ENCODE peak calls at places on chromosomes 3 and 15, in six cellular contexts. One of them, this sample, is unnamed.

GRCh38 chr3:37949866-37950265 is 40.7 kb upstream of the VILL start:
- DNase-seq in HCT116: no peak
- DNase-seq in GM12878: no peak
- DNase-seq in HepG2: no peak
- DNase-seq in SK-N-SH: no peak
- DNase-seq in H1: no peak
- DNase-seq in this sample: no peak

GRCh38 chr3:30258426-30259392 is 347.7 kb upstream of the TGFBR2 start:
- DNase-seq in GM12878: no peak
- DNase-seq in H1: no peak
- DNase-seq in HepG2: peak
- DNase-seq in SK-N-SH: no peak
- DNase-seq in HCT116: no peak
- DNase-seq in this sample: no peak

GRCh38 chr15:70936326-70936725 is 43.7 kb downstream of the LRRC49 start:
- DNase-seq in HepG2: no peak
- DNase-seq in HCT116: no peak
- DNase-seq in SK-N-SH: peak
- DNase-seq in GM12878: no peak
- DNase-seq in H1: no peak
- DNase-seq in this sample: no peak

GRCh38 chr3:53730565-53730964 is 115.7 kb downstream of the CHDH start:
- DNase-seq in HCT116: no peak
- DNase-seq in H1: no peak
- DNase-seq in SK-N-SH: peak
- DNase-seq in HepG2: no peak
- DNase-seq in GM12878: no peak
- DNase-seq in this sample: no peak

GRCh38 chr15:83398591-83398990 is 48.5 kb upstream of the SH3GL3 start:
- DNase-seq in HepG2: no peak
- DNase-seq in H1: no peak
- DNase-seq in SK-N-SH: no peak
- DNase-seq in HCT116: no peak
- DNase-seq in GM12878: no peak
- DNase-seq in this sample: no peak

GRCh38 chr3:197337656-197338055 is 39.2 kb upstream of the DLG1 start:
- DNase-seq in GM12878: no peak
- DNase-seq in H1: no peak
- DNase-seq in HepG2: no peak
- DNase-seq in SK-N-SH: no peak
- DNase-seq in HCT116: no peak
- DNase-seq in this sample: no peak

GRCh38 chr15:101537681-101538080 is 48.2 kb upstream of the PCSK6 start:
- DNase-seq in HepG2: peak
- DNase-seq in H1: no peak
- DNase-seq in SK-N-SH: no peak
- DNase-seq in HCT116: no peak
- DNase-seq in GM12878: no peak
- DNase-seq in this sample: no peak

GRCh38 chr15:85859671-85860070 is 64.9 kb upstream of the KLHL25 start:
- DNase-seq in HepG2: no peak
- DNase-seq in GM12878: no peak
- DNase-seq in SK-N-SH: no peak
- DNase-seq in HCT116: no peak
- DNase-seq in H1: no peak
- DNase-seq in this sample: no peak

GRCh38 chr3:41356775-41357174 is 157.5 kb downstream of the CTNNB1 start:
- DNase-seq in SK-N-SH: no peak
- DNase-seq in HCT116: no peak
- DNase-seq in GM12878: no peak
- DNase-seq in HepG2: no peak
- DNase-seq in H1: no peak
- DNase-seq in this sample: no peak

GRCh38 chr3:67064105-67064504 is 66.0 kb downstream of the KBTBD8 start:
- DNase-seq in H1: no peak
- DNase-seq in HepG2: no peak
- DNase-seq in HCT116: no peak
- DNase-seq in GM12878: no peak
- DNase-seq in SK-N-SH: no peak
- DNase-seq in this sample: no peak

GRCh38 chr3:194205675-194206133 is 69.8 kb downstream of the HES1 start:
- DNase-seq in H1: no peak
- DNase-seq in GM12878: no peak
- DNase-seq in SK-N-SH: peak
- DNase-seq in HepG2: no peak
- DNase-seq in HCT116: peak
- DNase-seq in this sample: peak

GRCh38 chr3:85142626-85143025 is 183.8 kb downstream of the CADM2 start:
- DNase-seq in HepG2: no peak
- DNase-seq in SK-N-SH: no peak
- DNase-seq in H1: no peak
- DNase-seq in GM12878: no peak
- DNase-seq in HCT116: no peak
- DNase-seq in this sample: no peak

GRCh38 chr3:157532529-157533297 is 29.5 kb upstream of the VEPH1 start:
- DNase-seq in GM12878: peak
- DNase-seq in HepG2: peak
- DNase-seq in HCT116: peak
- DNase-seq in SK-N-SH: peak
- DNase-seq in H1: peak
- DNase-seq in this sample: peak

GRCh38 chr15:62812515-62812835 is 230.1 kb upstream of the TPM1 start:
- DNase-seq in HCT116: no peak
- DNase-seq in HepG2: no peak
- DNase-seq in GM12878: no peak
- DNase-seq in SK-N-SH: no peak
- DNase-seq in H1: no peak
- DNase-seq in this sample: no peak

GRCh38 chr15:60073441-60073840 is 69.3 kb downstream of the FOXB1 start:
- DNase-seq in H1: no peak
- DNase-seq in HCT116: no peak
- DNase-seq in SK-N-SH: no peak
- DNase-seq in GM12878: no peak
- DNase-seq in HepG2: no peak
- DNase-seq in this sample: no peak

GRCh38 chr3:191761906-191762305 is 300.9 kb downstream of the PYDC2 start:
- DNase-seq in H1: no peak
- DNase-seq in HepG2: no peak
- DNase-seq in HCT116: no peak
- DNase-seq in GM12878: no peak
- DNase-seq in SK-N-SH: no peak
- DNase-seq in this sample: no peak

GRCh38 chr3:67357610-67358458 is 296.6 kb downstream of the SUCLG2 start:
- DNase-seq in GM12878: no peak
- DNase-seq in HepG2: peak
- DNase-seq in SK-N-SH: peak
- DNase-seq in H1: peak
- DNase-seq in HCT116: peak
- DNase-seq in this sample: peak

GRCh38 chr3:41323455-41323854 is 124.2 kb downstream of the CTNNB1 start:
- DNase-seq in SK-N-SH: no peak
- DNase-seq in HCT116: no peak
- DNase-seq in GM12878: no peak
- DNase-seq in HepG2: no peak
- DNase-seq in H1: no peak
- DNase-seq in this sample: no peak

GRCh38 chr3:31166249-31166885 is 271.9 kb upstream of the GADL1 start:
- DNase-seq in HepG2: no peak
- DNase-seq in SK-N-SH: no peak
- DNase-seq in GM12878: no peak
- DNase-seq in H1: no peak
- DNase-seq in HCT116: no peak
- DNase-seq in this sample: peak

GRCh38 chr3:65946438-65946837 is 92.3 kb downstream of the MAGI1 start:
- DNase-seq in GM12878: no peak
- DNase-seq in SK-N-SH: no peak
- DNase-seq in HCT116: no peak
- DNase-seq in H1: no peak
- DNase-seq in HepG2: no peak
- DNase-seq in this sample: no peak

GRCh38 chr3:69092030-69092513 is 7.3 kb downstream of the ARL6IP5 start:
- DNase-seq in HepG2: no peak
- DNase-seq in HCT116: no peak
- DNase-seq in GM12878: no peak
- DNase-seq in H1: no peak
- DNase-seq in SK-N-SH: no peak
- DNase-seq in this sample: no peak

GRCh38 chr3:109171479-109171878 is 35.0 kb downstream of the C3orf85 start:
- DNase-seq in HCT116: no peak
- DNase-seq in H1: no peak
- DNase-seq in GM12878: no peak
- DNase-seq in SK-N-SH: no peak
- DNase-seq in HepG2: no peak
- DNase-seq in this sample: no peak

GRCh38 chr15:91291673-91292072 is 191.6 kb downstream of the SV2B start:
- DNase-seq in GM12878: no peak
- DNase-seq in H1: no peak
- DNase-seq in SK-N-SH: peak
- DNase-seq in HepG2: no peak
- DNase-seq in HCT116: peak
- DNase-seq in this sample: no peak

GRCh38 chr3:13277860-13278531 is 142.1 kb downstream of the NUP210 start:
- DNase-seq in H1: no peak
- DNase-seq in HepG2: no peak
- DNase-seq in HCT116: no peak
- DNase-seq in GM12878: no peak
- DNase-seq in SK-N-SH: no peak
- DNase-seq in this sample: peak

GRCh38 chr3:13565581-13566461 is 16.9 kb downstream of the FBLN2 start:
- DNase-seq in HepG2: no peak
- DNase-seq in H1: no peak
- DNase-seq in GM12878: no peak
- DNase-seq in SK-N-SH: peak
- DNase-seq in HCT116: no peak
- DNase-seq in this sample: no peak

GRCh38 chr3:131067983-131068382 is 41.3 kb downstream of the NEK11 start:
- DNase-seq in SK-N-SH: no peak
- DNase-seq in H1: no peak
- DNase-seq in HepG2: no peak
- DNase-seq in HCT116: no peak
- DNase-seq in GM12878: no peak
- DNase-seq in this sample: no peak

GRCh38 chr3:14862661-14863230 is 44.0 kb downstream of the FGD5 start:
- DNase-seq in HCT116: no peak
- DNase-seq in H1: no peak
- DNase-seq in SK-N-SH: no peak
- DNase-seq in GM12878: no peak
- DNase-seq in HepG2: no peak
- DNase-seq in this sample: no peak

GRCh38 chr3:127735767-127736693 is 63.3 kb downstream of the ABTB1 start:
- DNase-seq in SK-N-SH: no peak
- DNase-seq in GM12878: peak
- DNase-seq in H1: no peak
- DNase-seq in HCT116: no peak
- DNase-seq in HepG2: no peak
- DNase-seq in this sample: no peak

GRCh38 chr3:52240059-52240885 is 1.3 kb upstream of the TWF2 start:
- DNase-seq in SK-N-SH: peak
- DNase-seq in H1: no peak
- DNase-seq in HepG2: peak
- DNase-seq in HCT116: peak
- DNase-seq in GM12878: no peak
- DNase-seq in this sample: peak

DNA sequence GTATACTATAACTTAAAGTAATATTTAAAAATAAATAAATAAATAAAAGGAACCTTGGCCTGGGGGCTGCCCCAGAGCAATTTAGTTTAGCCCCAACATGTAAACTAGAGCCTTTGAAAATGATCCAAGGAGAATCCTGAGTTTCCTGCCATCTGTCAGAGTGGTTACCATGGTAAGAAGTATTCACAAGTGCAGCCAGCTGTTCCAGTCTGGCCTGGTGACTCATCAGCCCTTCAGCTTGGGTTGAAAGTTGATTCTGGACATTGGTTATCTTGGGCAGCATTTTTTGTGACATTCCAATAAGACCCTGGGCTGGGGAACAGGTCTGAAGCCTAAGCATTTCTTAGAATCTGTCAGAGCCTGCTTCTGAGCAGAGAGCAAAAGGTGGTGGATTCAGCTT is 72.7 kb upstream of the LRTM1 start:
- DNase-seq in HepG2: no peak
- DNase-seq in H1: no peak
- DNase-seq in GM12878: no peak
- DNase-seq in HCT116: no peak
- DNase-seq in SK-N-SH: peak
- DNase-seq in this sample: peak
- TF ChIP-seq JUND in HepG2: no peak
- TF ChIP-seq JUND in H1: peak
- TF ChIP-seq JUND in GM12878: no peak
- TF ChIP-seq JUND in HCT116: no peak
- TF ChIP-seq JUND in SK-N-SH: peak
- TF ChIP-seq JUND in this sample: no peak

DNA sequence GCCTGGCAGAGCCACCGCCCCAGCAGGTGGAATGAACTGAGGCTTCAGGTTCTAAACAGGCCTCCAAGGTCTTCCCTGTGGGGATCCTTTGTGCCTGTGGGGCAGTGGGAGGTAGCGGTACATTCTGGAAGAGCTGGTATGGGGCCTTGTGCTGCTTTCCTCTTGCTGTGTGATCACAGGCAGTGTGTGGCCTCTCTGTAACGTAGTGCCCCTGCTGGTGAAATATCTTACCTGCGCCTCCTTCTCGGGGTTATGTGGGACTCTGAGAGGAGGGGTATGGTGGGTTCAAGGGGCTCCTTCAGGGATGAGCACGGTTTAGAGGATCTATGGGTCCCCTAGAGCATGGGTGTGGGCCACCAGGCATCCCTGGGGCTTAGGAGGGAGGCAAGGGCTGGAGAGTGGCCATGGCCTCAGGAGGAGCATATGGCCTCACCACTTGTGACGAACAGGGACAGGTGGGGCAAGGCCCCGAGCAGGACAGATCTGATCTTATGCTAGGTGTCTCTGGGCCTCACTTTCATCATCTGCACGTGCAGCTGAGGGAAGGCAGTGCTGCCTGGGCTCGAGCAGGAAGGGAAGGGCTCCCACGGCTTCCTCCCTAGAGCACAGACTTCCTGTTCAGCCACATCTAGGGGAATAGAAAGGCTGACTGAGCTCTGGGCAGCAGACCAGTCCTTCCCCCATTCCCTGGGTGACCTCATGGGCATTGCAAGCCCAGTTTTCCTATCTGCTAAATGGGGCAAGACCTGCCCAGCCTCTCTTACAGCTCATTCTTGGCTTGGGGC is 1.9 kb upstream of the ALS2CL start:
- DNase-seq in GM12878: no peak
- DNase-seq in SK-N-SH: peak
- DNase-seq in HepG2: no peak
- DNase-seq in HCT116: no peak
- DNase-seq in H1: no peak
- DNase-seq in this sample: no peak
- TF ChIP-seq JUND in GM12878: no peak
- TF ChIP-seq JUND in SK-N-SH: no peak
- TF ChIP-seq JUND in HepG2: no peak
- TF ChIP-seq JUND in HCT116: no peak
- TF ChIP-seq JUND in H1: no peak
- TF ChIP-seq JUND in this sample: no peak

GRCh38 chr3:195543642-195544536 is 764 bp upstream of the PPP1R2 start:
- DNase-seq in GM12878: no peak
- DNase-seq in HCT116: no peak
- DNase-seq in HepG2: peak
- DNase-seq in SK-N-SH: no peak
- DNase-seq in H1: no peak
- DNase-seq in this sample: no peak
- TF ChIP-seq JUND in GM12878: no peak
- TF ChIP-seq JUND in HCT116: no peak
- TF ChIP-seq JUND in HepG2: no peak
- TF ChIP-seq JUND in SK-N-SH: no peak
- TF ChIP-seq JUND in H1: no peak
- TF ChIP-seq JUND in this sample: no peak

GRCh38 chr3:62373714-62374333 is 474 bp upstream of the FEZF2 start:
- DNase-seq in SK-N-SH: peak
- DNase-seq in HepG2: no peak
- DNase-seq in H1: no peak
- DNase-seq in GM12878: no peak
- DNase-seq in HCT116: no peak
- DNase-seq in this sample: no peak
- TF ChIP-seq JUND in SK-N-SH: no peak
- TF ChIP-seq JUND in HepG2: no peak
- TF ChIP-seq JUND in H1: no peak
- TF ChIP-seq JUND in GM12878: no peak
- TF ChIP-seq JUND in HCT116: no peak
- TF ChIP-seq JUND in this sample: no peak

This sample was measured in T47D.